ENCODE peak calls at places on chromosomes 5 and 9, in nine cellular contexts. M, J, C, U, S, N, A, P and F are unnamed samples.

GRCh38 chr5:171424726-171425125 is 5.3 kb downstream of the FGF18 start:
- DNase-seq in M (no peak), J (no peak), C (no peak), U (no peak), S (no peak), N (no peak), A (no peak), P (no peak), F (no peak)

GRCh38 chr9:72428329-72428728 is 63.3 kb upstream of the ZFAND5 start:
- DNase-seq in M (peak; percentile 54), J (peak; percentile 68), C (no peak), U (no peak), S (no peak), N (peak; percentile 25), A (peak; percentile 4), P (no peak), F (no peak)

GRCh38 chr5:54309751-54310432 is 481 bp downstream of the ARL15 start:
- DNase-seq in M (peak; percentile 22), J (peak; percentile 27), C (peak; percentile 21), U (peak; percentile 55), S (peak; percentile 72), N (no peak), A (peak; percentile 8), P (peak; percentile 9), F (no peak)

GRCh38 chr9:88011005-88011766 is 36.9 kb upstream of the CDK20 start:
- DNase-seq in M (peak; percentile 14), J (peak; percentile 50), C (no peak), U (no peak), S (no peak), N (peak; percentile 24), A (no peak), P (peak; percentile 19), F (no peak)

GRCh38 chr5:179250561-179251225 is 94.6 kb downstream of the ADAMTS2 start:
- DNase-seq in M (no peak), J (no peak), C (no peak), U (no peak), S (peak; percentile 19), N (no peak), A (no peak), P (no peak), F (no peak)

GRCh38 chr9:94603259-94603776 is 9.7 kb upstream of the FBP2 start:
- DNase-seq in M (peak; percentile 86), J (peak; percentile 90), C (peak; percentile 64), U (peak; percentile 66), S (peak; percentile 81), N (peak; percentile 76), A (peak; percentile 68), P (peak; percentile 77), F (peak; percentile 46)

GRCh38 chr5:79059674-79060073 is 9.8 kb downstream of the DMGDH start:
- DNase-seq in M (no peak), J (no peak), C (no peak), U (no peak), S (no peak), N (no peak), A (no peak), P (no peak), F (no peak)

GRCh38 chr9:133658442-133659431 is 22.6 kb downstream of the DBH start:
- DNase-seq in M (peak; percentile 36), J (peak; percentile 40), C (no peak), U (no peak), S (no peak), N (peak; percentile 21), A (peak; percentile 11), P (peak; percentile 18), F (no peak)

GRCh38 chr5:125411163-125412050 is 665.0 kb upstream of the ZNF608 start:
- DNase-seq in M (peak; percentile 68), J (no peak), C (no peak), U (no peak), S (no peak), N (no peak), A (peak; percentile 84), P (no peak), F (no peak)

GRCh38 chr5:107566537-107566875 is 104.2 kb downstream of the EFNA5 start:
- DNase-seq in M (peak; percentile 32), J (no peak), C (no peak), U (no peak), S (no peak), N (no peak), A (no peak), P (no peak), F (no peak)

GRCh38 chr5:149005077-149005892 is 57.6 kb downstream of the SH3TC2 start:
- DNase-seq in M (peak; percentile 51), J (peak; percentile 46), C (no peak), U (no peak), S (no peak), N (peak; percentile 83), A (no peak), P (peak; percentile 21), F (no peak)

GRCh38 chr9:93686880-93687236 is 110.5 kb downstream of the PHF2 start:
- DNase-seq in M (no peak), J (no peak), C (no peak), U (no peak), S (no peak), N (no peak), A (no peak), P (no peak), F (no peak)

GRCh38 chr5:76022611-76023010 is 60.6 kb upstream of the SV2C start:
- DNase-seq in M (no peak), J (no peak), C (no peak), U (no peak), S (no peak), N (no peak), A (no peak), P (no peak), F (no peak)

GRCh38 chr5:19790811-19791466 is 197.1 kb downstream of the CDH18 start:
- DNase-seq in M (no peak), J (no peak), C (no peak), U (no peak), S (no peak), N (no peak), A (no peak), P (no peak), F (no peak)

GRCh38 chr5:26813235-26813634 is 225.2 kb downstream of the CDH9 start:
- DNase-seq in M (no peak), J (no peak), C (no peak), U (no peak), S (no peak), N (no peak), A (no peak), P (no peak), F (no peak)